ENCODE peak calls at places on chromosomes 1 and 21, in seven cellular contexts. One of them, this sample, is unnamed.

GRCh38 chr1:190084552-190084951 is 393.1 kb downstream of the BRINP3 start:
- DNase-seq in hepatocyte: no peak
- DNase-seq in transverse colon: no peak
- DNase-seq in cardiac muscle cell: no peak
- DNase-seq in AG04450: no peak
- DNase-seq in tibial artery: no peak
- DNase-seq in HCT116: peak; percentile 4
- DNase-seq in this sample: no peak

GRCh38 chr1:116667577-116668105 is at the start of gene IGSF3:
- DNase-seq in hepatocyte: peak; percentile 89
- DNase-seq in transverse colon: peak; percentile 85
- DNase-seq in cardiac muscle cell: peak; percentile 62
- DNase-seq in AG04450: no peak
- DNase-seq in tibial artery: peak; percentile 63
- DNase-seq in HCT116: no peak
- DNase-seq in this sample: peak; percentile 86

GRCh38 chr1:53949023-53949611 is 3.0 kb downstream of the LRRC42 start:
- DNase-seq in hepatocyte: peak; percentile 66
- DNase-seq in transverse colon: no peak
- DNase-seq in cardiac muscle cell: peak; percentile 65
- DNase-seq in AG04450: no peak
- DNase-seq in tibial artery: no peak
- DNase-seq in HCT116: no peak
- DNase-seq in this sample: no peak

GRCh38 chr1:57623039-57623790 is 199.4 kb upstream of the DAB1 start:
- DNase-seq in hepatocyte: no peak
- DNase-seq in transverse colon: no peak
- DNase-seq in cardiac muscle cell: peak; percentile 64
- DNase-seq in AG04450: no peak
- DNase-seq in tibial artery: no peak
- DNase-seq in HCT116: no peak
- DNase-seq in this sample: peak; percentile 64

GRCh38 chr21:44444286-44444931 is 10.9 kb upstream of the LRRC3 start:
- DNase-seq in hepatocyte: no peak
- DNase-seq in transverse colon: no peak
- DNase-seq in cardiac muscle cell: no peak
- DNase-seq in AG04450: no peak
- DNase-seq in tibial artery: no peak
- DNase-seq in HCT116: peak; percentile 36
- DNase-seq in this sample: peak; percentile 6

GRCh38 chr1:108016451-108016920 is 51.5 kb upstream of the VAV3 start:
- DNase-seq in hepatocyte: peak; percentile 52
- DNase-seq in transverse colon: no peak
- DNase-seq in cardiac muscle cell: peak; percentile 97
- DNase-seq in AG04450: no peak
- DNase-seq in tibial artery: no peak
- DNase-seq in HCT116: no peak
- DNase-seq in this sample: no peak

GRCh38 chr1:163083690-163084089 is 14.5 kb downstream of the RGS4 start:
- DNase-seq in hepatocyte: no peak
- DNase-seq in transverse colon: no peak
- DNase-seq in cardiac muscle cell: no peak
- DNase-seq in AG04450: no peak
- DNase-seq in tibial artery: no peak
- DNase-seq in HCT116: no peak
- DNase-seq in this sample: no peak

GRCh38 chr1:10353282-10353681 is 45.6 kb upstream of the PGD start:
- DNase-seq in hepatocyte: no peak
- DNase-seq in transverse colon: no peak
- DNase-seq in cardiac muscle cell: peak; percentile 15
- DNase-seq in AG04450: no peak
- DNase-seq in tibial artery: no peak
- DNase-seq in HCT116: no peak
- DNase-seq in this sample: no peak

GRCh38 chr1:1262759-1263158 is 10.9 kb downstream of the UBE2J2 start:
- DNase-seq in hepatocyte: no peak
- DNase-seq in transverse colon: no peak
- DNase-seq in cardiac muscle cell: no peak
- DNase-seq in AG04450: no peak
- DNase-seq in tibial artery: no peak
- DNase-seq in HCT116: no peak
- DNase-seq in this sample: no peak

GRCh38 chr1:12067900-12068821 is 5.1 kb downstream of the TNFRSF8 start:
- DNase-seq in hepatocyte: peak; percentile 57
- DNase-seq in transverse colon: no peak
- DNase-seq in cardiac muscle cell: peak; percentile 92
- DNase-seq in AG04450: peak; percentile 24
- DNase-seq in tibial artery: no peak
- DNase-seq in HCT116: no peak
- DNase-seq in this sample: no peak

GRCh38 chr1:52365746-52366516 is at the start of gene CC2D1B:
- DNase-seq in hepatocyte: peak; percentile 99
- DNase-seq in transverse colon: peak; percentile 99
- DNase-seq in cardiac muscle cell: peak; percentile 99
- DNase-seq in AG04450: peak; percentile 84
- DNase-seq in tibial artery: peak; percentile 97
- DNase-seq in HCT116: peak; percentile 96
- DNase-seq in this sample: peak; percentile 99
- TF ChIP-seq CTCF in hepatocyte: peak; percentile 6
- TF ChIP-seq CTCF in transverse colon: no peak
- TF ChIP-seq CTCF in cardiac muscle cell: no peak
- TF ChIP-seq CTCF in AG04450: peak; percentile 11
- TF ChIP-seq CTCF in tibial artery: peak; percentile 41
- TF ChIP-seq CTCF in HCT116: no peak
- TF ChIP-seq CTCF in this sample: peak; percentile 29

DNA sequence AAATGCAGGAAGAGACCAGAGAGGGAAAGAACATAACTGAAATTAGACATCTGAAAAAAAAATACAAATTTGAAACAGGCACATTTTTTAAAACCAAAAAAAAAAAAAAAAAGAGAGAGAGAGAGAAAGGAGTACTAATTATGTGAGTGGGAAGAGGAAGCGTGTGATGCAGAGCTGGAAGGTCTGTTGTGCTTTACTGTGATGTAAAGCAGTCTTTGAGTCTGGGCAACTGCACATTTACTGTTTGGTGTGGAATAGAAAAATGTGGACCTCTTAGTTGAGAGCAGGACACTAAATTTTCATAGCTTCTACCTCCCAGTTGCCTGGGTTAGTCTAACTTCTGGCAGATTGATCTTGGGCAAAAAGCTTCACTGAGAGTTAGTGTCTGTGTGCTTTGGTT is 16.5 kb downstream of the LHX9 start:
- DNase-seq in hepatocyte: no peak
- DNase-seq in transverse colon: no peak
- DNase-seq in cardiac muscle cell: no peak
- DNase-seq in AG04450: no peak
- DNase-seq in tibial artery: no peak
- DNase-seq in HCT116: no peak
- DNase-seq in this sample: no peak
- H3K27me3 ChIP-seq in hepatocyte: peaks cover 42% of the 10 kb centered on the region
- H3K27me3 ChIP-seq in transverse colon: peaks cover 78% of the 10 kb centered on the region
- H3K27me3 ChIP-seq in cardiac muscle cell: peaks cover 36% of the 10 kb centered on the region
- H3K27me3 ChIP-seq in AG04450: peaks cover 6% of the 10 kb centered on the region
- H3K27me3 ChIP-seq in tibial artery: peaks cover 40% of the 10 kb centered on the region
- H3K27me3 ChIP-seq in HCT116: no peaks in the 10 kb centered on the region
- H3K27me3 ChIP-seq in this sample: peaks cover 72% of the 10 kb centered on the region

GRCh38 chr1:230232352-230232751 is 165.3 kb downstream of the GALNT2 start:
- DNase-seq in hepatocyte: no peak
- DNase-seq in transverse colon: no peak
- DNase-seq in cardiac muscle cell: peak; percentile 54
- DNase-seq in AG04450: no peak
- DNase-seq in tibial artery: no peak
- DNase-seq in HCT116: no peak
- DNase-seq in this sample: no peak
- H3K4me3 ChIP-seq in hepatocyte: no peak overlapping the region
- H3K4me3 ChIP-seq in transverse colon: no peak overlapping the region
- H3K4me3 ChIP-seq in cardiac muscle cell: no peak overlapping the region
- H3K4me3 ChIP-seq in AG04450: no peak overlapping the region
- H3K4me3 ChIP-seq in tibial artery: peak overlapping the region; percentile 34
- H3K4me3 ChIP-seq in HCT116: no peak overlapping the region
- H3K4me3 ChIP-seq in this sample: no peak overlapping the region

DNA sequence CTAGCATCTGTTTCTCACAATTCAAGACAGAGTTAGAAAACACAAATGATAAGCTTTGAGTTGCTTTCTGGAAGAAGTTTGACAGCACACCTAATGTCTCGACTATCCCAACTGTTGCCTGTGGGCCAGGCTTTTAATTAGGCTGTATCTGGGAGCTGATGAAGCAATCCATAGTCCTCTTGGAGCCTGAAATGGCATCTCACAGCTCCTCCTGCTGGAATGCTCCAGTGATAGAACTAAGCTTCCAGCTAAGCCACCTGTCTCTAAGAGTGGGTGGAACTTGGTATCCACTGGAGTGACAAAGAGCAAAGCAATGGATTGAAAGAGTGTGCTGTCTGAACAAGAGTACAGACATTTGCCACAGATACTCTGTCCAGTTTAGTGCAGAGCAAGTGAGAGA is 605.3 kb upstream of the NR5A2 start:
- DNase-seq in hepatocyte: peak; percentile 44
- DNase-seq in transverse colon: no peak
- DNase-seq in cardiac muscle cell: peak; percentile 67
- DNase-seq in AG04450: peak; percentile 8
- DNase-seq in tibial artery: no peak
- DNase-seq in HCT116: peak; percentile 40
- DNase-seq in this sample: no peak
- TF ChIP-seq CTCF in hepatocyte: peak; percentile 46
- TF ChIP-seq CTCF in transverse colon: no peak
- TF ChIP-seq CTCF in cardiac muscle cell: peak; percentile 58
- TF ChIP-seq CTCF in AG04450: peak; percentile 62
- TF ChIP-seq CTCF in tibial artery: no peak
- TF ChIP-seq CTCF in HCT116: peak; percentile 63
- TF ChIP-seq CTCF in this sample: no peak

GRCh38 chr1:166117776-166118175 is 49.0 kb downstream of the FAM78B start:
- DNase-seq in hepatocyte: no peak
- DNase-seq in transverse colon: no peak
- DNase-seq in cardiac muscle cell: no peak
- DNase-seq in AG04450: no peak
- DNase-seq in tibial artery: no peak
- DNase-seq in HCT116: no peak
- DNase-seq in this sample: no peak
- H3K27me3 ChIP-seq in hepatocyte: no peaks in the 10 kb centered on the region
- H3K27me3 ChIP-seq in transverse colon: no peaks in the 10 kb centered on the region
- H3K27me3 ChIP-seq in cardiac muscle cell: no peaks in the 10 kb centered on the region
- H3K27me3 ChIP-seq in AG04450: no peaks in the 10 kb centered on the region
- H3K27me3 ChIP-seq in tibial artery: no peaks in the 10 kb centered on the region
- H3K27me3 ChIP-seq in HCT116: peaks cover 7% of the 10 kb centered on the region
- H3K27me3 ChIP-seq in this sample: no peaks in the 10 kb centered on the region

GRCh38 chr1:19749685-19750084 is 50.0 kb downstream of the TMCO4 start:
- DNase-seq in hepatocyte: no peak
- DNase-seq in transverse colon: no peak
- DNase-seq in cardiac muscle cell: no peak
- DNase-seq in AG04450: no peak
- DNase-seq in tibial artery: no peak
- DNase-seq in HCT116: no peak
- DNase-seq in this sample: no peak
- H3K4me3 ChIP-seq in hepatocyte: no peak overlapping the region
- H3K4me3 ChIP-seq in transverse colon: no peak overlapping the region
- H3K4me3 ChIP-seq in cardiac muscle cell: no peak overlapping the region
- H3K4me3 ChIP-seq in AG04450: no peak overlapping the region
- H3K4me3 ChIP-seq in tibial artery: no peak overlapping the region
- H3K4me3 ChIP-seq in HCT116: no peak overlapping the region
- H3K4me3 ChIP-seq in this sample: no peak overlapping the region

This sample was measured in heart right ventricle.